ENCODE peak calls at places on chromosomes 7 and 10, in nine cellular contexts. J is CD4-positive, CD25-positive, alpha-beta regulatory T cell; Z is hypothalamus; U is testis; Y is midbrain; A is AG08395; V is posterior cingulate gyrus; O is fibroblast of the aortic adventitia; I is NCI-H1092 treated with DMSO at 0.1 percent for 48 hours. N is an unnamed sample.
A peak's percentile ranks its signal among the peaks of the same experiment; 100 is the strongest.

GRCh38 chr10:55668326-55668922 is 692.6 kb downstream of the ZWINT start:
- DNase-seq in I (no peak), U (peak; percentile 33), V (no peak), Y (no peak), J (no peak), O (no peak), A (no peak), Z (no peak), N (peak; percentile 36)

GRCh38 chr10:86686972-86687371 is 18.7 kb downstream of the LDB3 start:
- DNase-seq in A (no peak), Y (no peak), V (no peak), U (no peak), Z (no peak), O (no peak), I (no peak), J (no peak), N (peak; percentile 25)

GRCh38 chr10:18713077-18713476 is 53.8 kb downstream of the ARL5B start:
- DNase-seq in O (peak; percentile 88), J (no peak), I (no peak), A (peak; percentile 90), Y (no peak), Z (no peak), V (no peak), U (no peak), N (no peak)

GRCh38 chr7:68155676-68156075 is 1159.0 kb downstream of the TYW1 start:
- DNase-seq in Y (no peak), U (no peak), O (no peak), V (no peak), J (no peak), I (no peak), A (no peak), Z (no peak), N (no peak)

GRCh38 chr7:77359599-77359998 is 56.5 kb downstream of the GSAP start:
- DNase-seq in A (no peak), U (no peak), J (no peak), V (no peak), Y (no peak), I (no peak), Z (no peak), O (no peak), N (no peak)

GRCh38 chr10:72316748-72317435 is 37.8 kb downstream of the DNAJB12 start:
- DNase-seq in A (no peak), Z (no peak), V (no peak), Y (no peak), I (peak; percentile 37), U (peak; percentile 84), O (no peak), J (peak; percentile 61), N (peak; percentile 49)

GRCh38 chr7:134433430-134433829 is 25.5 kb downstream of the AKR1B1 start:
- DNase-seq in Y (no peak), I (no peak), O (no peak), V (no peak), J (no peak), Z (no peak), U (no peak), A (no peak), N (no peak)

GRCh38 chr10:76717141-76717540 is 920.5 kb downstream of the KCNMA1 start:
- DNase-seq in J (no peak), V (no peak), I (no peak), Y (no peak), U (no peak), Z (no peak), O (peak; percentile 90), A (peak; percentile 13), N (no peak)

GRCh38 chr7:24741691-24742639 is 15.3 kb downstream of the GSDME start:
- DNase-seq in Z (no peak), V (no peak), I (no peak), U (peak; percentile 74), O (peak; percentile 31), A (peak; percentile 98), J (no peak), Y (no peak), N (peak; percentile 75)

GRCh38 chr10:86969421-86970041 is 1.2 kb downstream of the ADIRF start:
- DNase-seq in Z (no peak), J (no peak), O (peak; percentile 43), V (no peak), A (peak; percentile 50), Y (no peak), I (no peak), U (no peak), N (peak; percentile 71)

GRCh38 chr7:43137811-43138210 is 25.4 kb downstream of the HECW1 start:
- DNase-seq in U (no peak), A (peak; percentile 61), J (no peak), I (no peak), O (no peak), Z (no peak), V (no peak), Y (no peak), N (no peak)

GRCh38 chr7:111424768-111425167 is 137.5 kb downstream of the IMMP2L start:
- DNase-seq in Z (no peak), U (no peak), O (peak; percentile 27), I (no peak), Y (no peak), J (no peak), V (no peak), A (peak; percentile 61), N (peak; percentile 66)